ENCODE peak calls at places on chromosome 9, in ten cellular contexts. O, J, I, C, A, M, Z, F, N and E are unnamed samples.

GRCh38 chr9:70043285-70043684 is 363 bp upstream of the MAMDC2 start:
- DNase-seq in O (no peak), Z (no peak), J (no peak), C (no peak), A (peak), M (no peak), F (no peak), N (no peak), I (peak), E (no peak)

GRCh38 chr9:129989740-129990139 is 53.2 kb downstream of the FNBP1 start:
- DNase-seq in I (no peak), A (no peak), O (peak), J (peak), N (peak), Z (peak), M (no peak), F (no peak), C (no peak), E (peak)

GRCh38 chr9:120610975-120611689 is 31.2 kb upstream of the CDK5RAP2 start:
- DNase-seq in J (peak), I (no peak), O (no peak), A (no peak), C (no peak), F (peak), N (no peak), Z (no peak), M (no peak), E (no peak)

GRCh38 chr9:4486176-4486575 is 4.1 kb upstream of the SLC1A1 start:
- DNase-seq in A (peak), I (no peak), J (no peak), N (no peak), O (no peak), F (no peak), M (no peak), C (no peak), Z (no peak), E (no peak)

GRCh38 chr9:130333041-130334040 is 67.8 kb downstream of the HMCN2 start:
- DNase-seq in A (no peak), C (no peak), I (no peak), J (no peak), F (no peak), O (peak), Z (no peak), M (no peak), N (peak), E (no peak)

GRCh38 chr9:4596165-4596922 is 65.8 kb upstream of the PLPP6 start:
- DNase-seq in C (no peak), N (no peak), M (no peak), J (no peak), Z (no peak), F (no peak), O (no peak), I (no peak), A (peak), E (no peak)

GRCh38 chr9:133718533-133719315 is 19.4 kb downstream of the SARDH start:
- DNase-seq in J (no peak), Z (no peak), M (no peak), I (no peak), C (no peak), N (no peak), F (no peak), A (no peak), O (no peak), E (no peak)

GRCh38 chr9:14095272-14095671 is 218.7 kb downstream of the NFIB start:
- DNase-seq in O (no peak), M (no peak), N (no peak), F (no peak), I (no peak), Z (no peak), C (no peak), A (no peak), J (no peak), E (no peak)

GRCh38 chr9:130426467-130426773 is 18.3 kb upstream of the ASS1 start:
- DNase-seq in C (no peak), M (no peak), N (no peak), F (no peak), I (peak), J (no peak), Z (no peak), A (no peak), O (no peak), E (no peak)

GRCh38 chr9:75269202-75269601 is 180.9 kb downstream of the OSTF1 start:
- DNase-seq in M (no peak), N (no peak), I (no peak), A (no peak), C (no peak), F (no peak), O (no peak), J (no peak), Z (no peak), E (no peak)

GRCh38 chr9:20319641-20320337 is 302.5 kb downstream of the MLLT3 start:
- DNase-seq in Z (peak), I (no peak), A (no peak), F (peak), M (no peak), N (peak), O (peak), J (peak), C (no peak), E (peak)

GRCh38 chr9:4495537-4495936 is 5.3 kb downstream of the SLC1A1 start:
- DNase-seq in J (no peak), Z (no peak), N (no peak), C (no peak), O (no peak), F (no peak), I (no peak), A (no peak), M (no peak), E (no peak)

GRCh38 chr9:92508018-92508417 is 25.7 kb upstream of the ASPN start:
- DNase-seq in C (no peak), J (no peak), M (no peak), O (no peak), Z (no peak), N (no peak), F (no peak), I (no peak), A (peak), E (no peak)

DNA sequence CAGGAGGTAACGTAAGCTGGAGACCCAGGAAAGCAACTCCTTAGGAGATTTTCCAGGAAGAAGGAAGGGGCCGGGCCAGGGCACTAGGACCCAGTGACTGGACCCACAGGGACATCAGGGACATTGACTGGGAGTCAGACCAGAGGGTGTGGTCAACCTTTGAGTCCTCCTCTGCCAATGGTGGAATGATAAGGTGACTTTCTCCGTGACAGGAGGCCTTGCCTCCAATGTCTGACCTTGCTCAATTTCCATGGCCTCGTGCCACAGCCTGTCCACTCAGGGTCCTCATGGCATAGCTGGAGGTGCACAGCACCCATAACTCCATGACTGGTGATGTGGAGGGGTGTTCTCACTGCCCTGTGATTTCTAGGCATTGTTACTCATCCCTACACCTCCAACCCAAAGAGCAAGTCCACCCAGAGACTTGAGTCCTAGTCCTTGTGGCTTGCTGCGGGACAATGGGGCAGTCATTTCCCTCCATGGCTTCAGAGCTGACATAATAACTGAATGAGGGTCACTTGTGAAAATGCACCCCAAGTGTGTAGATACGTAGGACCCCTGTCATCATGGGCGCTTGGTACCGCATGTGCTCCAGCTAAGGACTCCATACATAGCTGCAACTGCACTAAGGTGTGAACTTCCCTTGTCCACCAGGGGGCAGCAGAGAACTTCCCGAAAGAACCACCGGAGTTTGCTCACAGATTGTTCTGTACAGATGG is 4.1 kb upstream of the AMBP start:
- DNase-seq in Z (peak), J (peak), M (peak), C (peak), N (peak), A (peak), O (peak), I (peak), F (peak), E (peak)
- H3K9ac ChIP-seq in Z (no peak), J (no peak), M (no peak), C (no peak), N (no peak), A (no peak), O (no peak), I (no peak), F (no peak), E (no peak)

GRCh38 chr9:127973169-127974001 is 7.4 kb downstream of the EEIG1 start:
- DNase-seq in M (peak), F (no peak), J (no peak), I (peak), Z (no peak), O (no peak), A (no peak), N (no peak), C (no peak), E (no peak)
- H3K9ac ChIP-seq in M (peak), F (no peak), J (no peak), I (no peak), Z (peak), O (peak), A (no peak), N (no peak), C (no peak), E (no peak)

GRCh38 chr9:124266139-124266825 is 8.5 kb downstream of the NEK6 start:
- DNase-seq in Z (no peak), J (peak), O (peak), N (peak), M (no peak), A (no peak), F (no peak), I (no peak), C (no peak), E (peak)
- H3K9ac ChIP-seq in Z (no peak), J (peak), O (no peak), N (peak), M (peak), A (no peak), F (no peak), I (no peak), C (no peak), E (peak)

GRCh38 chr9:126505697-126506346 is 107.9 kb upstream of the LMX1B start:
- DNase-seq in J (no peak), A (no peak), I (no peak), N (no peak), M (no peak), F (no peak), Z (no peak), O (no peak), C (no peak), E (no peak)

GRCh38 chr9:126503333-126504085 is 110.2 kb upstream of the LMX1B start:
- DNase-seq in F (no peak), I (no peak), A (no peak), J (peak), N (peak), Z (peak), C (no peak), M (no peak), O (peak), E (no peak)

GRCh38 chr9:126504977-126505455 is 108.7 kb upstream of the LMX1B start:
- DNase-seq in C (no peak), F (no peak), I (no peak), O (no peak), M (no peak), J (no peak), Z (no peak), N (no peak), A (no peak), E (no peak)

GRCh38 chr9:126502417-126503332 is 111.1 kb upstream of the LMX1B start:
- DNase-seq in A (peak), C (no peak), M (no peak), I (peak), F (no peak), O (no peak), N (no peak), Z (no peak), J (no peak), E (no peak)

GRCh38 chr9:126504086-126504976 is 109.4 kb upstream of the LMX1B start:
- DNase-seq in N (no peak), I (no peak), Z (no peak), A (no peak), M (no peak), J (no peak), O (no peak), C (no peak), F (no peak), E (no peak)
- H3K9ac ChIP-seq in N (no peak), I (no peak), Z (no peak), A (no peak), M (no peak), J (no peak), O (no peak), C (no peak), F (no peak), E (no peak)

DNA sequence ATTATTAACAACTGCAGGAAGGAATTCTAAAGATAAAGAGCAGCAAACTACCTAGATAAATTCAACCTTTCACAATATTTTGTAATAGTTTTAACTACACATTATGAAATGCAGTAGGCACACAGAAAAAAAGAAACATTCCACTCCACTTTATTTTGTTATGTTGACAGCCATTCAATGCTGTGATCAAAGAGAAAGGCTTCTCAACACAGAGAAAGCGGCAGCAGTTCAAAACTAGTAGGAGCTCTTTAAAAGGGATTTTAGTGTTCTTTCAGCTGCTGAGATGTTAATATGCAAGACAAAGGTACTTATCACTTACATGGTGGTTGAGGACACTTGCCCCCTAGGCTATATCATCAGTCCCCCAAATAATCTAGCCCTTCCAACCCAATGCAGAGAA is 11.6 kb downstream of the CEMIP2 start:
- DNase-seq in I (no peak), F (no peak), A (peak), M (no peak), Z (peak), C (no peak), N (no peak), O (no peak), J (no peak), E (no peak)
- H3K9ac ChIP-seq in I (no peak), F (no peak), A (no peak), M (no peak), Z (no peak), C (no peak), N (no peak), O (no peak), J (no peak), E (no peak)

GRCh38 chr9:37382161-37382981 is 40.1 kb upstream of the GRHPR start:
- DNase-seq in M (no peak), F (no peak), I (no peak), C (no peak), N (no peak), A (no peak), Z (no peak), O (no peak), J (no peak), E (no peak)
- H3K9ac ChIP-seq in M (no peak), F (no peak), I (no peak), C (no peak), N (no peak), A (no peak), Z (no peak), O (no peak), J (no peak), E (no peak)

GRCh38 chr9:87497604-87498045 is at the start of gene DAPK1:
- DNase-seq in A (peak), N (no peak), J (peak), O (peak), I (peak), C (peak), F (peak), Z (peak), M (peak), E (peak)

GRCh38 chr9:87498046-87498815 is 564 bp downstream of the DAPK1 start:
- DNase-seq in M (peak), F (peak), O (peak), N (no peak), J (peak), C (peak), A (peak), I (peak), Z (peak), E (peak)

GRCh38 chr9:87498816-87499454 is 1.3 kb downstream of the DAPK1 start:
- DNase-seq in M (no peak), I (peak), O (no peak), A (peak), C (no peak), Z (no peak), F (no peak), J (no peak), N (no peak), E (no peak)

GRCh38 chr9:87494970-87495471 is 2.6 kb upstream of the DAPK1 start:
- DNase-seq in Z (no peak), O (no peak), C (no peak), A (no peak), M (no peak), F (peak), I (no peak), J (no peak), N (no peak), E (no peak)

GRCh38 chr9:87497080-87497603 is 525 bp upstream of the DAPK1 start:
- DNase-seq in Z (no peak), I (peak), A (peak), N (no peak), O (no peak), J (no peak), F (no peak), M (no peak), C (no peak), E (no peak)
- H3K9ac ChIP-seq in Z (peak), I (peak), A (no peak), N (no peak), O (peak), J (no peak), F (no peak), M (peak), C (no peak), E (peak)

DNA sequence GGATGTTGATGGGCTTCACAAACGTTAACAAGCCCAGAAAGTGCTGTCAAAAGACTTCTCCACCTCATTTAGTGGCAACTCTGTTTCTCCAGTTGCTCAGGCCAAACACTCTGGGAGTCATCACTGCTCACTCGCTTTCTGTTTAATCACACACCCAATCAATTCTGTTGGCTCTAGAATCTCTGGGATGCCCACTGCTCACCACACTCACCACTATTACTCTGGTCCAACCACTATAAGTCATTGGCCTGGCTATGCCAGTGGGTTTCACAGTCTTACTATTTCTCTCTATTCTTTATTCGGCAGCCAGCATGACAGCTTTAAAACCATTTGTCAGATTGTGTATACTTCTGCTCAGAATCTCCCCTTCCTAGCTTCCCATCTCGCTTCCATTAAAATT is 163.6 kb downstream of the KDM4C start:
- DNase-seq in Z (no peak), J (no peak), C (no peak), F (no peak), M (no peak), I (no peak), A (no peak), N (no peak), O (no peak), E (no peak)
- H3K9ac ChIP-seq in Z (no peak), J (no peak), C (no peak), F (no peak), M (no peak), I (no peak), A (no peak), N (no peak), O (no peak), E (no peak)